ENCODE peak calls at places on chromosomes 1 and 21, in seven cellular contexts. One of them, this sample, is unnamed.

GRCh38 chr1:233038581-233038980 is 88.2 kb downstream of the NTPCR start:
- DNase-seq in CD8-positive, alpha-beta T cell: no peak
- DNase-seq in GM23338: no peak
- DNase-seq in colonic mucosa: no peak
- DNase-seq in psoas muscle: no peak
- DNase-seq in AG04450: no peak
- DNase-seq in fibroblast of the aortic adventitia: peak; percentile 60
- DNase-seq in this sample: no peak

GRCh38 chr1:193183019-193183643 is 3.3 kb downstream of the B3GALT2 start:
- DNase-seq in colonic mucosa: peak; percentile 29
- DNase-seq in fibroblast of the aortic adventitia: peak; percentile 77
- DNase-seq in CD8-positive, alpha-beta T cell: no peak
- DNase-seq in GM23338: peak; percentile 74
- DNase-seq in AG04450: peak; percentile 26
- DNase-seq in psoas muscle: no peak
- DNase-seq in this sample: peak; percentile 82

GRCh38 chr1:40872266-40872665 is 10.1 kb upstream of the CITED4 start:
- DNase-seq in fibroblast of the aortic adventitia: no peak
- DNase-seq in GM23338: no peak
- DNase-seq in psoas muscle: no peak
- DNase-seq in AG04450: no peak
- DNase-seq in CD8-positive, alpha-beta T cell: no peak
- DNase-seq in colonic mucosa: no peak
- DNase-seq in this sample: no peak

GRCh38 chr21:46480466-46480865 is 21.8 kb downstream of the DIP2A start:
- DNase-seq in fibroblast of the aortic adventitia: no peak
- DNase-seq in AG04450: no peak
- DNase-seq in CD8-positive, alpha-beta T cell: no peak
- DNase-seq in colonic mucosa: no peak
- DNase-seq in GM23338: no peak
- DNase-seq in psoas muscle: no peak
- DNase-seq in this sample: no peak

GRCh38 chr21:34986561-34987533 is 62.3 kb downstream of the RUNX1 start:
- DNase-seq in GM23338: peak; percentile 43
- DNase-seq in psoas muscle: no peak
- DNase-seq in CD8-positive, alpha-beta T cell: peak; percentile 72
- DNase-seq in fibroblast of the aortic adventitia: peak; percentile 80
- DNase-seq in colonic mucosa: no peak
- DNase-seq in AG04450: no peak
- DNase-seq in this sample: peak; percentile 61

GRCh38 chr1:219917851-219918466 is 10.4 kb downstream of the SLC30A10 start:
- DNase-seq in colonic mucosa: no peak
- DNase-seq in GM23338: no peak
- DNase-seq in psoas muscle: no peak
- DNase-seq in fibroblast of the aortic adventitia: peak; percentile 31
- DNase-seq in CD8-positive, alpha-beta T cell: no peak
- DNase-seq in AG04450: no peak
- DNase-seq in this sample: no peak

GRCh38 chr1:159188375-159188788 is 16.3 kb upstream of the ACKR1 start:
- DNase-seq in fibroblast of the aortic adventitia: no peak
- DNase-seq in AG04450: no peak
- DNase-seq in colonic mucosa: peak; percentile 28
- DNase-seq in CD8-positive, alpha-beta T cell: no peak
- DNase-seq in psoas muscle: peak; percentile 76
- DNase-seq in GM23338: peak; percentile 97
- DNase-seq in this sample: peak; percentile 41

GRCh38 chr1:228944991-228945390 is 209.7 kb downstream of the RHOU start:
- DNase-seq in GM23338: no peak
- DNase-seq in colonic mucosa: no peak
- DNase-seq in psoas muscle: no peak
- DNase-seq in CD8-positive, alpha-beta T cell: no peak
- DNase-seq in fibroblast of the aortic adventitia: peak; percentile 53
- DNase-seq in AG04450: no peak
- DNase-seq in this sample: peak; percentile 78

GRCh38 chr1:151723726-151724370 is 2.5 kb downstream of the RIIAD1 start:
- DNase-seq in CD8-positive, alpha-beta T cell: no peak
- DNase-seq in AG04450: no peak
- DNase-seq in GM23338: peak; percentile 48
- DNase-seq in colonic mucosa: no peak
- DNase-seq in fibroblast of the aortic adventitia: no peak
- DNase-seq in psoas muscle: no peak
- DNase-seq in this sample: no peak

GRCh38 chr1:99170516-99170915 is 93.8 kb upstream of the PLPPR4 start:
- DNase-seq in fibroblast of the aortic adventitia: peak; percentile 41
- DNase-seq in AG04450: no peak
- DNase-seq in colonic mucosa: no peak
- DNase-seq in psoas muscle: no peak
- DNase-seq in CD8-positive, alpha-beta T cell: no peak
- DNase-seq in GM23338: no peak
- DNase-seq in this sample: peak; percentile 33

GRCh38 chr21:35428489-35428888 is 379.4 kb upstream of the RUNX1 start:
- DNase-seq in fibroblast of the aortic adventitia: peak; percentile 31
- DNase-seq in AG04450: no peak
- DNase-seq in CD8-positive, alpha-beta T cell: peak; percentile 70
- DNase-seq in GM23338: peak; percentile 16
- DNase-seq in psoas muscle: peak; percentile 55
- DNase-seq in colonic mucosa: no peak
- DNase-seq in this sample: peak; percentile 62

GRCh38 chr1:181324797-181325616 is 158.3 kb upstream of the CACNA1E start:
- DNase-seq in GM23338: no peak
- DNase-seq in fibroblast of the aortic adventitia: no peak
- DNase-seq in psoas muscle: no peak
- DNase-seq in CD8-positive, alpha-beta T cell: peak; percentile 67
- DNase-seq in colonic mucosa: no peak
- DNase-seq in AG04450: no peak
- DNase-seq in this sample: no peak

GRCh38 chr1:64199154-64199553 is 4.3 kb upstream of the UBE2U start:
- DNase-seq in GM23338: no peak
- DNase-seq in fibroblast of the aortic adventitia: no peak
- DNase-seq in AG04450: no peak
- DNase-seq in colonic mucosa: no peak
- DNase-seq in psoas muscle: no peak
- DNase-seq in CD8-positive, alpha-beta T cell: no peak
- DNase-seq in this sample: peak; percentile 10

GRCh38 chr1:24905355-24905978 is 24.6 kb downstream of the RUNX3 start:
- DNase-seq in colonic mucosa: no peak
- DNase-seq in CD8-positive, alpha-beta T cell: peak; percentile 46
- DNase-seq in AG04450: no peak
- DNase-seq in fibroblast of the aortic adventitia: no peak
- DNase-seq in psoas muscle: no peak
- DNase-seq in GM23338: no peak
- DNase-seq in this sample: no peak

GRCh38 chr1:18913065-18913502 is 10.7 kb upstream of the ALDH4A1 start:
- DNase-seq in CD8-positive, alpha-beta T cell: peak; percentile 84
- DNase-seq in colonic mucosa: peak; percentile 83
- DNase-seq in AG04450: peak; percentile 43
- DNase-seq in fibroblast of the aortic adventitia: peak; percentile 69
- DNase-seq in psoas muscle: peak; percentile 92
- DNase-seq in GM23338: peak; percentile 92
- DNase-seq in this sample: peak; percentile 87

GRCh38 chr1:97071163-97071562 is 349.6 kb downstream of the PTBP2 start:
- DNase-seq in GM23338: no peak
- DNase-seq in colonic mucosa: no peak
- DNase-seq in CD8-positive, alpha-beta T cell: no peak
- DNase-seq in fibroblast of the aortic adventitia: peak; percentile 38
- DNase-seq in AG04450: no peak
- DNase-seq in psoas muscle: no peak
- DNase-seq in this sample: no peak

GRCh38 chr1:235714205-235714897 is 64.8 kb upstream of the GNG4 start:
- DNase-seq in CD8-positive, alpha-beta T cell: no peak
- DNase-seq in AG04450: no peak
- DNase-seq in GM23338: no peak
- DNase-seq in colonic mucosa: no peak
- DNase-seq in psoas muscle: no peak
- DNase-seq in fibroblast of the aortic adventitia: no peak
- DNase-seq in this sample: no peak

GRCh38 chr1:245812278-245812677 is 657.5 kb downstream of the KIF26B start:
- DNase-seq in colonic mucosa: no peak
- DNase-seq in psoas muscle: no peak
- DNase-seq in AG04450: no peak
- DNase-seq in CD8-positive, alpha-beta T cell: no peak
- DNase-seq in GM23338: no peak
- DNase-seq in fibroblast of the aortic adventitia: no peak
- DNase-seq in this sample: no peak

GRCh38 chr1:220699044-220699443 is 8.9 kb downstream of the C1orf115 start:
- DNase-seq in colonic mucosa: no peak
- DNase-seq in AG04450: no peak
- DNase-seq in psoas muscle: no peak
- DNase-seq in CD8-positive, alpha-beta T cell: no peak
- DNase-seq in GM23338: no peak
- DNase-seq in fibroblast of the aortic adventitia: no peak
- DNase-seq in this sample: no peak

GRCh38 chr1:55584521-55585401 is 369.6 kb upstream of the USP24 start:
- DNase-seq in psoas muscle: no peak
- DNase-seq in GM23338: peak; percentile 23
- DNase-seq in AG04450: no peak
- DNase-seq in fibroblast of the aortic adventitia: peak; percentile 85
- DNase-seq in colonic mucosa: no peak
- DNase-seq in CD8-positive, alpha-beta T cell: no peak
- DNase-seq in this sample: peak; percentile 73

GRCh38 chr1:18256318-18257235 is 149.0 kb downstream of the IGSF21 start:
- DNase-seq in fibroblast of the aortic adventitia: peak; percentile 6
- DNase-seq in CD8-positive, alpha-beta T cell: no peak
- DNase-seq in colonic mucosa: peak; percentile 60
- DNase-seq in AG04450: no peak
- DNase-seq in GM23338: peak; percentile 96
- DNase-seq in psoas muscle: no peak
- DNase-seq in this sample: peak; percentile 8

DNA sequence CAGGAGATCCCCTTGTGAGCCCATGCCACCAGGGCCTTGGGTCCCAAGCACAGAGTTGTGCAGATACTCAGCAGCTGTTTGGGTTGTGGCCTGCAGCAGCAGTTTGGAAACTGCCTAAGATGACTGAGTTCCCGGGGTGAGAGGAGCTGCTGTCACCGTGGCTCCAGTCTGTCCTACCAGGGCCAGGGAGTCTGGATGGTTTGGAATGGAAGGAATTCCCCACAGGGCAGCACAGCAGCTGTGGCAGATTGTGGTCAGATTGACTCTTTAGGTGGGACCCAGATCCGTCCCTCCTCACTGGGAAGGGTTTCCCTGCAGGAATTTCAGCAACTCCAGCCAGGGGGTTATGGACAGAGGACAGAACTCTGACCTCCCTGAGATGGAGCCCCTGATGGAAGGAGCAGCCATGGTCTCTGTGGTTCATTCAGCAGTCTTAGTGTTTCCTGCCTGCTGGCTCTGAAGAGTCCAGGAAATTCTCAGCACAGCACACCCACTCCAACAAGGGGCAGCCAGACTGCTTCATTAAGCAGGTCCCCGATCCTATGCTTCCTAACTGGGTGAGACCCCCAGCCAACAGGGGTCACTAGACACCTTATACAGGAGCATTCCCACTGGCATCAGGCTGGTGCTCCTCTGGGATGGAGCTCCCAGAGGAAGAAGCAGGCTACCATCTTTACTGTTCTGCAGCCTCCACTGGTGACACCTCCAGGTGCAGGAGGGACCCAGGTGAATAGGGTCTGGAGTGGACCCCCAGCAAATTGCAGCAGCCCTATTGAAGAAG is 51.5 kb upstream of the TNFSF4 start:
- DNase-seq in AG04450: no peak
- DNase-seq in psoas muscle: no peak
- DNase-seq in GM23338: peak; percentile 4
- DNase-seq in fibroblast of the aortic adventitia: no peak
- DNase-seq in CD8-positive, alpha-beta T cell: no peak
- DNase-seq in colonic mucosa: no peak
- DNase-seq in this sample: no peak
- TF ChIP-seq CTCF in AG04450: no peak
- TF ChIP-seq CTCF in psoas muscle: no peak
- TF ChIP-seq CTCF in GM23338: peak; percentile 53
- TF ChIP-seq CTCF in fibroblast of the aortic adventitia: no peak
- TF ChIP-seq CTCF in CD8-positive, alpha-beta T cell: no peak
- TF ChIP-seq CTCF in colonic mucosa: no peak
- TF ChIP-seq CTCF in this sample: no peak

GRCh38 chr1:47417129-47418044 is 1.3 kb downstream of the FOXE3 start:
- DNase-seq in GM23338: peak; percentile 57
- DNase-seq in CD8-positive, alpha-beta T cell: no peak
- DNase-seq in colonic mucosa: no peak
- DNase-seq in psoas muscle: no peak
- DNase-seq in fibroblast of the aortic adventitia: no peak
- DNase-seq in AG04450: no peak
- DNase-seq in this sample: no peak
- H3K4me3 ChIP-seq in GM23338: peak overlapping the region; percentile 56
- H3K4me3 ChIP-seq in CD8-positive, alpha-beta T cell: no peak overlapping the region
- H3K4me3 ChIP-seq in colonic mucosa: peak overlapping the region; percentile 17
- H3K4me3 ChIP-seq in psoas muscle: no peak overlapping the region
- H3K4me3 ChIP-seq in fibroblast of the aortic adventitia: no peak overlapping the region
- H3K4me3 ChIP-seq in AG04450: no peak overlapping the region
- H3K4me3 ChIP-seq in this sample: no peak overlapping the region

DNA sequence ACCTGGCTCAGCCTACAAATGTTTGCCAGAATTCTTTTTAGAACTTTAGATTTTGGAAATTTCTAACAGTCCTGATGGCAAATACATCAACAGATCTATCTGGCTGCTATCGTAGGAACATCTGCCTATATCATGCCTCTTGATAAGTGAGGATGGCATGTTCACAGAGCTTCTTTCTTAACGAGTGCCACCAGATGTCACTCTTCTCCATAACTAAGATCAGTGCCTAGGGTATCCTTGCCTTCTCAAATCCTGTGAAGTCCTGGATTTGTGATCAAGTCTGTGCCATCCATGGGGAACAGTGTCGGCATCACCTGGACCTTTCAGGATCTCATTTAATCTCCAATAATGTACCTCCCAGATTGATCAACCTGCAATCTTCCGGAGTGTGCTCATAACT is 36.5 kb upstream of the CD5L start:
- DNase-seq in GM23338: peak; percentile 76
- DNase-seq in colonic mucosa: no peak
- DNase-seq in fibroblast of the aortic adventitia: peak; percentile 46
- DNase-seq in AG04450: peak; percentile 7
- DNase-seq in psoas muscle: no peak
- DNase-seq in CD8-positive, alpha-beta T cell: no peak
- DNase-seq in this sample: peak; percentile 62
- TF ChIP-seq CTCF in GM23338: peak; percentile 81
- TF ChIP-seq CTCF in colonic mucosa: peak; percentile 25
- TF ChIP-seq CTCF in fibroblast of the aortic adventitia: peak; percentile 27
- TF ChIP-seq CTCF in AG04450: peak; percentile 46
- TF ChIP-seq CTCF in psoas muscle: no peak
- TF ChIP-seq CTCF in CD8-positive, alpha-beta T cell: no peak
- TF ChIP-seq CTCF in this sample: peak; percentile 19

GRCh38 chr1:201937624-201938212 is 8.6 kb downstream of the LMOD1 start:
- DNase-seq in psoas muscle: no peak
- DNase-seq in AG04450: peak; percentile 77
- DNase-seq in CD8-positive, alpha-beta T cell: no peak
- DNase-seq in colonic mucosa: no peak
- DNase-seq in GM23338: no peak
- DNase-seq in fibroblast of the aortic adventitia: peak; percentile 77
- DNase-seq in this sample: peak; percentile 76

GRCh38 chr1:201942129-201942495 is 4.2 kb downstream of the LMOD1 start:
- DNase-seq in GM23338: no peak
- DNase-seq in fibroblast of the aortic adventitia: no peak
- DNase-seq in AG04450: no peak
- DNase-seq in colonic mucosa: no peak
- DNase-seq in psoas muscle: no peak
- DNase-seq in CD8-positive, alpha-beta T cell: no peak
- DNase-seq in this sample: no peak

GRCh38 chr1:201941420-201942128 is 4.8 kb downstream of the LMOD1 start:
- DNase-seq in CD8-positive, alpha-beta T cell: no peak
- DNase-seq in GM23338: peak; percentile 97
- DNase-seq in colonic mucosa: no peak
- DNase-seq in AG04450: no peak
- DNase-seq in psoas muscle: peak; percentile 68
- DNase-seq in fibroblast of the aortic adventitia: no peak
- DNase-seq in this sample: no peak

GRCh38 chr1:201938440-201939005 is 7.8 kb downstream of the LMOD1 start:
- DNase-seq in AG04450: no peak
- DNase-seq in fibroblast of the aortic adventitia: no peak
- DNase-seq in psoas muscle: no peak
- DNase-seq in colonic mucosa: no peak
- DNase-seq in CD8-positive, alpha-beta T cell: no peak
- DNase-seq in GM23338: no peak
- DNase-seq in this sample: peak; percentile 21

GRCh38 chr1:201939271-201939973 is 6.9 kb downstream of the LMOD1 start:
- DNase-seq in psoas muscle: no peak
- DNase-seq in fibroblast of the aortic adventitia: no peak
- DNase-seq in CD8-positive, alpha-beta T cell: no peak
- DNase-seq in AG04450: no peak
- DNase-seq in colonic mucosa: no peak
- DNase-seq in GM23338: no peak
- DNase-seq in this sample: no peak
- H3K4me3 ChIP-seq in psoas muscle: no peak overlapping the region
- H3K4me3 ChIP-seq in fibroblast of the aortic adventitia: no peak overlapping the region
- H3K4me3 ChIP-seq in CD8-positive, alpha-beta T cell: no peak overlapping the region
- H3K4me3 ChIP-seq in AG04450: no peak overlapping the region
- H3K4me3 ChIP-seq in colonic mucosa: no peak overlapping the region
- H3K4me3 ChIP-seq in GM23338: no peak overlapping the region
- H3K4me3 ChIP-seq in this sample: no peak overlapping the region

This sample was measured in cardiac fibroblast.